ENCODE peak calls at places on chromosome 13, in four cellular contexts. X, Q, P and E are unnamed samples.

GRCh38 chr13:74574964-74575728 is 440.9 kb upstream of the KLF12 start:
- DNase-seq in X (no peak), Q (no peak), P (no peak), E (no peak)

GRCh38 chr13:68808456-68808855 is 1299.2 kb upstream of the ATXN8OS start:
- DNase-seq in X (no peak), Q (no peak), P (no peak), E (no peak)

GRCh38 chr13:97068964-97069815 is 74.9 kb upstream of the OXGR1 start:
- DNase-seq in X (no peak), Q (no peak), P (no peak), E (no peak)

GRCh38 chr13:44703371-44703770 is 127.2 kb upstream of the TSC22D1 start:
- DNase-seq in X (no peak), Q (no peak), P (no peak), E (no peak)

GRCh38 chr13:113348591-113348990 is 15.3 kb downstream of the GRTP1 start:
- DNase-seq in X (no peak), Q (no peak), P (no peak), E (no peak)

GRCh38 chr13:48446454-48446853 is 33.5 kb upstream of the LPAR6 start:
- DNase-seq in X (no peak), Q (no peak), P (no peak), E (no peak)

GRCh38 chr13:40058757-40059236 is 403.3 kb downstream of the COG6 start:
- DNase-seq in X (no peak), Q (no peak), P (no peak), E (no peak)

GRCh38 chr13:31200636-31200970 is 828 bp downstream of the B3GLCT start:
- DNase-seq in X (no peak), Q (no peak), P (peak), E (peak)

GRCh38 chr13:99218126-99218525 is 17.5 kb downstream of the UBAC2 start:
- DNase-seq in X (no peak), Q (no peak), P (no peak), E (no peak)

GRCh38 chr13:52127783-52128702 is 830 bp downstream of the NEK5 start:
- DNase-seq in X (peak), Q (peak), P (peak), E (peak)

GRCh38 chr13:37058801-37059135 is 720 bp downstream of the SUPT20H start:
- DNase-seq in X (no peak), Q (no peak), P (peak), E (no peak)